ENCODE peak calls at places on chromosomes 1 and 21, in four cellular contexts. T is IMR-90, Q is H1, S is H9. B is an unnamed sample.

GRCh38 chr21:43659136-43660000 is at the start of the genes HSF2BP and RRP1B:
- DNase-seq in T (peak), Q (peak), S (peak), B (peak)

GRCh38 chr1:154342132-154342531 is 16.8 kb downstream of the ATP8B2 start:
- DNase-seq in T (no peak), Q (no peak), S (no peak), B (no peak)

GRCh38 chr1:1291023-1291528 is 10.8 kb downstream of the SCNN1D start:
- DNase-seq in T (no peak), Q (no peak), S (no peak), B (no peak)

GRCh38 chr1:222582099-222582774 is 7.5 kb downstream of the TAF1A start:
- DNase-seq in T (peak), Q (no peak), S (no peak), B (peak)

GRCh38 chr1:76690784-76691183 is 176.5 kb upstream of the ST6GALNAC5 start:
- DNase-seq in T (no peak), Q (no peak), S (no peak), B (peak)

GRCh38 chr1:9321986-9322715 is 29.5 kb downstream of the SPSB1 start:
- DNase-seq in T (no peak), Q (no peak), S (no peak), B (no peak)

GRCh38 chr1:24714859-24715520 is 30.3 kb upstream of the CLIC4 start:
- DNase-seq in T (peak), Q (no peak), S (no peak), B (no peak)

GRCh38 chr1:234911787-234912186 is 216.8 kb downstream of the TOMM20 start:
- DNase-seq in T (no peak), Q (no peak), S (no peak), B (no peak)

GRCh38 chr1:44587796-44588460 is 86.4 kb downstream of the TMEM53 start:
- DNase-seq in T (no peak), Q (no peak), S (no peak), B (no peak)

GRCh38 chr1:21302747-21303715 is 12.8 kb upstream of the ECE1 start:
- DNase-seq in T (peak), Q (no peak), S (no peak), B (no peak)

GRCh38 chr1:201730611-201731010 is 98.3 kb upstream of the IPO9 start:
- DNase-seq in T (no peak), Q (no peak), S (no peak), B (no peak)

GRCh38 chr1:145689922-145690321 is 17.2 kb downstream of the PDZK1 start:
- DNase-seq in T (no peak), Q (no peak), S (no peak), B (no peak)

GRCh38 chr21:17387030-17387617 is 125.7 kb upstream of the CXADR start:
- DNase-seq in T (peak), Q (no peak), S (no peak), B (peak)

GRCh38 chr21:35204850-35205564 is 155.9 kb upstream of the RUNX1 start:
- DNase-seq in T (peak), Q (no peak), S (no peak), B (peak)

GRCh38 chr1:91498498-91499245 is 2.0 kb upstream of the CDC7 start:
- DNase-seq in T (no peak), Q (no peak), S (no peak), B (no peak)

GRCh38 chr1:198667186-198667585 is 28.3 kb downstream of the PTPRC start:
- DNase-seq in T (no peak), Q (no peak), S (no peak), B (no peak)

GRCh38 chr1:75548721-75549480 is 62.0 kb downstream of the SLC44A5 start:
- DNase-seq in T (no peak), Q (no peak), S (no peak), B (no peak)
- H4K5ac ChIP-seq in T (no peak), Q (no peak), S (no peak), B (no peak)

DNA sequence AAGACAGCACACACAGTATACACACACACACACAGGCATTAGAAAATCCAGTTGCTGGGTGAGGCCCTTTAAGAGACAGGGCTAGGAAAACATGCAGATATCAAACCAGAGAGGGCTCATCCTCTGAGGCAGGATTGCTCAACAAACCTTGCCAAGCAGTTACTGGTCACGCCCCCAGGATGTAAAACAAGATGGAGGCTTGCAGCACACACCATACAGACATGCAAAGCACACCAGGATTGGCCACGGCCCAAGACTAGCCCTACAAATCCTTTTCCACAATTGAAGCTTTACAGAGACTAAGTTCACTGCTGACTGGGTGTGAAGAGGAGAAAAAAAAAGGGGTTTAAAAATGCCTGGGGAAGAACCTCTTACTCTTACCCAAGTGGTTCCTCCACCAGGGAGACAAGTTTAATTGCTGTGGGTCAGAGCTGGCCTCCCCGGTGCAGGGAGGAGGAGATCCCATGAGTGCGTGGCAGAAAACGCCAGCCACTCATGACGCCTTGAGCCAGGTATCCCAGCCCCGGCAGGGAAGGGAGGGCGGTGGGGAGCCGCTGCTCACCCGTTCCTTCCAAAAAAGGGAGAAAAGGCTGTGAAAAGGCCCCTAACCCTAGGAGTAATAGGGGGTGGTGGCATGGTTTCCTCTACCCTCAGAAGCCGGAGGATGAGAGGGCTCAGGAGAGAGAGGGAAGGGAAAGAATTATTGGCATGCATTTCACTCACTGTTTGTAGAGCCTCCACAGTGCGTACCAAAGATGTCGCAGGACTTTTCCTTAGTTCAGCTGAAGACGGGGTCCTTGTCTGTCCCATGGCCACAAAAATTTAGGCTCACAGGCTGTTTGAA is 594.6 kb upstream of the ZP4 start:
- DNase-seq in T (peak), Q (no peak), S (peak), B (peak)
- H4K8ac ChIP-seq in T (no peak), Q (peak), S (no peak), B (no peak)

GRCh38 chr21:14991957-14992356 is 72.8 kb downstream of the NRIP1 start:
- DNase-seq in T (no peak), Q (no peak), S (no peak), B (no peak)

GRCh38 chr21:14989359-14989758 is 75.4 kb downstream of the NRIP1 start:
- DNase-seq in T (peak), Q (no peak), S (no peak), B (no peak)

GRCh38 chr21:14985306-14985705 is 79.5 kb downstream of the NRIP1 start:
- DNase-seq in T (no peak), Q (no peak), S (no peak), B (no peak)

GRCh38 chr21:14987370-14988170 is 77.2 kb downstream of the NRIP1 start:
- DNase-seq in T (no peak), Q (no peak), S (no peak), B (peak)

GRCh38 chr21:14988760-14989159 is 76.0 kb downstream of the NRIP1 start:
- DNase-seq in T (no peak), Q (no peak), S (no peak), B (peak)
- H4K5ac ChIP-seq in T (no peak), Q (no peak), S (no peak), B (no peak)

GRCh38 chr1:227949954-227950734 is 2.4 kb upstream of the WNT9A start:
- DNase-seq in T (no peak), Q (no peak), S (no peak), B (no peak)
- H4K8ac ChIP-seq in T (no peak), Q (no peak), S (no peak), B (no peak)

DNA sequence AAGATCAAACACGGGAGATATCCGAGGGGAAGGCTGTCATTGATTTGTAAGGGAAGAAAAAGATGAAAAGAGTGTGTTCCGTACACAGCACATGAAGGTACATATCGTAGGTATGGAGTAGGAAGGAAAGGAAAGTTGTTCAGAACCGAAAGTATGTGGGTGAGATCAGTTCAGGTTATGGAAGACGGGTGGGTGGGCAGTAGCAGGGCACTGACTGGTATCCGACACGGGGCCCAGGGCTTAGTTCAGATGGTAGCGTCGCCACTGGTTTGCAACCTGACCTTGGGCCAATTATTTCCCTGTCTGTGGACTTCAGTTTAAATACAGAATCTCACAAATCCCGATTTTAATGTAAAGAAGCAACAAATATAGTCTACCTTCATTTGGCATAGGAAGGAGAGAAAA is 27.8 kb upstream of the A3GALT2 start:
- DNase-seq in T (no peak), Q (no peak), S (no peak), B (no peak)
- H4K5ac ChIP-seq in T (peak), Q (no peak), S (no peak), B (no peak)